ENCODE peak calls at places on chromosomes 6 and 20, in nine cellular contexts. Y is keratinocyte; Q is choroid plexus epithelial cell; I is effector memory CD4-positive, alpha-beta T cell; B is iPS DF 6.9; S is lower lobe of right lung; C is brain microvascular endothelial cell; J is naive thymus-derived CD4-positive, alpha-beta T cell; U is MM.1S. A is an unnamed sample.

GRCh38 chr6:111846511-111847409 is 26.5 kb downstream of the FYN start:
- DNase-seq in Y (no peak), Q (no peak), I (no peak), B (no peak), S (no peak), C (no peak), J (peak; percentile 71), U (no peak), A (peak; percentile 39)

GRCh38 chr6:136326038-136326561 is 36.5 kb upstream of the BCLAF1 start:
- DNase-seq in Y (no peak), Q (peak; percentile 26), I (no peak), B (no peak), S (no peak), C (no peak), J (no peak), U (no peak), A (no peak)

GRCh38 chr20:14853079-14853478 is 515.7 kb upstream of the FLRT3 start:
- DNase-seq in Y (no peak), Q (no peak), I (no peak), B (no peak), S (no peak), C (no peak), J (no peak), U (peak; percentile 45), A (no peak)

GRCh38 chr6:41824571-41825569 is 37.4 kb downstream of the TOMM6 start:
- DNase-seq in Y (no peak), Q (peak; percentile 91), I (no peak), B (no peak), S (no peak), C (peak; percentile 66), J (no peak), U (no peak), A (no peak)

GRCh38 chr20:5191829-5192569 is 65.2 kb downstream of the CDS2 start:
- DNase-seq in Y (peak; percentile 38), Q (peak; percentile 91), I (no peak), B (no peak), S (no peak), C (peak; percentile 60), J (peak; percentile 36), U (peak; percentile 78), A (peak; percentile 56)

GRCh38 chr6:92329416-92329815 is 1089.9 kb downstream of the EPHA7 start:
- DNase-seq in Y (no peak), Q (peak; percentile 40), I (no peak), B (no peak), S (no peak), C (peak; percentile 6), J (no peak), U (no peak), A (no peak)

GRCh38 chr6:78460711-78461110 is 406.6 kb upstream of the IRAK1BP1 start:
- DNase-seq in Y (no peak), Q (no peak), I (no peak), B (no peak), S (no peak), C (no peak), J (no peak), U (no peak), A (no peak)

GRCh38 chr6:112343375-112343774 is 3.8 kb upstream of the RFPL4B start:
- DNase-seq in Y (no peak), Q (no peak), I (no peak), B (no peak), S (no peak), C (no peak), J (no peak), U (no peak), A (no peak)

GRCh38 chr6:107730106-107730505 is 94.0 kb downstream of the SCML4 start:
- DNase-seq in Y (no peak), Q (no peak), I (peak; percentile 25), B (no peak), S (no peak), C (no peak), J (peak; percentile 45), U (no peak), A (no peak)

GRCh38 chr6:10266061-10266460 is 148.8 kb downstream of the TFAP2A start:
- DNase-seq in Y (peak; percentile 68), Q (no peak), I (no peak), B (no peak), S (no peak), C (no peak), J (no peak), U (no peak), A (no peak)

GRCh38 chr6:27514906-27515495 is 42.1 kb upstream of the ZNF184 start:
- DNase-seq in Y (no peak), Q (no peak), I (no peak), B (no peak), S (no peak), C (no peak), J (no peak), U (no peak), A (no peak)

GRCh38 chr6:19413323-19413722 is 423.8 kb upstream of the ID4 start:
- DNase-seq in Y (no peak), Q (peak; percentile 29), I (no peak), B (no peak), S (no peak), C (peak; percentile 28), J (no peak), U (no peak), A (peak; percentile 62)

DNA sequence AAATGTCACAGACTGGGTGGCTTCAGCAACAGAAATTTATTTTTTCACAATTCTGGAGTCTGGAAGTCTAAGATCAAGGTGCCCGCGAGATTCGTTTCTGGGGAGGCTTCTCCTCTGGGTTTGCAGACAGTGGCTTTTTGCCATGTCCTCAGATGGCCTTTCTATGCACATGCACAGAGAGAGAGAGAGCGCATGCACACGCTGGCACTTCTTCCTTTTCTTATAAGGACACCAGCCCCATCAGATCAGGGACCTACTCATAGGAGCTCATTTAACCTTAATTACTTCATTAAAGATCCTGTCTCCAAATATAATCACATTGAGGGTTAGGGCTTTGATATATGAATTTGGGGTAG is 260.7 kb upstream of the PLCB4 start:
- DNase-seq in Y (no peak), Q (no peak), I (no peak), B (no peak), S (no peak), C (no peak), J (no peak), U (no peak), A (peak; percentile 22)
- H3K4me3 ChIP-seq in Y (no peak overlapping the region), Q (no peak overlapping the region), I (no peak overlapping the region), B (no peak overlapping the region), S (no peak overlapping the region), C (no peak overlapping the region), J (no peak overlapping the region), U (no peak overlapping the region), A (no peak overlapping the region)

GRCh38 chr6:156718647-156719394 is 58.4 kb upstream of the ARID1B start:
- DNase-seq in Y (no peak), Q (peak; percentile 70), I (no peak), B (no peak), S (no peak), C (peak; percentile 91), J (no peak), U (no peak), A (peak; percentile 17)

GRCh38 chr6:156719395-156719719 is 57.8 kb upstream of the ARID1B start:
- DNase-seq in Y (no peak), Q (peak; percentile 46), I (peak; percentile 6), B (no peak), S (no peak), C (peak; percentile 25), J (no peak), U (no peak), A (no peak)

GRCh38 chr6:156717542-156717941 is 59.6 kb upstream of the ARID1B start:
- DNase-seq in Y (no peak), Q (no peak), I (no peak), B (no peak), S (no peak), C (no peak), J (no peak), U (no peak), A (no peak)

GRCh38 chr6:156719720-156720563 is 57.2 kb upstream of the ARID1B start:
- DNase-seq in Y (no peak), Q (peak; percentile 98), I (peak; percentile 50), B (no peak), S (peak; percentile 97), C (peak; percentile 94), J (peak; percentile 75), U (peak; percentile 76), A (peak; percentile 96)

GRCh38 chr6:156720739-156721714 is 56.2 kb upstream of the ARID1B start:
- DNase-seq in Y (no peak), Q (peak; percentile 50), I (no peak), B (peak; percentile 71), S (peak; percentile 65), C (peak; percentile 7), J (no peak), U (no peak), A (peak; percentile 15)
- H3K4me3 ChIP-seq in Y (no peak overlapping the region), Q (no peak overlapping the region), I (no peak overlapping the region), B (no peak overlapping the region), S (no peak overlapping the region), C (no peak overlapping the region), J (no peak overlapping the region), U (no peak overlapping the region), A (no peak overlapping the region)

GRCh38 chr6:11380969-11381744 is 148.7 kb upstream of the NEDD9 start:
- DNase-seq in Y (no peak), Q (peak; percentile 47), I (no peak), B (no peak), S (no peak), C (no peak), J (no peak), U (no peak), A (no peak)

GRCh38 chr6:11381801-11382513 is 149.5 kb upstream of the NEDD9 start:
- DNase-seq in Y (no peak), Q (no peak), I (peak; percentile 54), B (no peak), S (peak; percentile 64), C (no peak), J (peak; percentile 80), U (peak; percentile 88), A (no peak)

GRCh38 chr6:11378639-11379038 is 146.2 kb upstream of the NEDD9 start:
- DNase-seq in Y (no peak), Q (peak; percentile 36), I (no peak), B (no peak), S (no peak), C (no peak), J (no peak), U (no peak), A (no peak)

GRCh38 chr6:11379805-11380204 is 147.3 kb upstream of the NEDD9 start:
- DNase-seq in Y (no peak), Q (no peak), I (no peak), B (no peak), S (no peak), C (no peak), J (no peak), U (no peak), A (no peak)

GRCh38 chr6:11380549-11380948 is 148.1 kb upstream of the NEDD9 start:
- DNase-seq in Y (no peak), Q (no peak), I (no peak), B (no peak), S (no peak), C (no peak), J (no peak), U (no peak), A (no peak)
- H3K4me3 ChIP-seq in Y (no peak overlapping the region), Q (no peak overlapping the region), I (no peak overlapping the region), B (no peak overlapping the region), S (peak overlapping the region; percentile 47), C (no peak overlapping the region), J (peak overlapping the region; percentile 70), U (no peak overlapping the region), A (no peak overlapping the region)

DNA sequence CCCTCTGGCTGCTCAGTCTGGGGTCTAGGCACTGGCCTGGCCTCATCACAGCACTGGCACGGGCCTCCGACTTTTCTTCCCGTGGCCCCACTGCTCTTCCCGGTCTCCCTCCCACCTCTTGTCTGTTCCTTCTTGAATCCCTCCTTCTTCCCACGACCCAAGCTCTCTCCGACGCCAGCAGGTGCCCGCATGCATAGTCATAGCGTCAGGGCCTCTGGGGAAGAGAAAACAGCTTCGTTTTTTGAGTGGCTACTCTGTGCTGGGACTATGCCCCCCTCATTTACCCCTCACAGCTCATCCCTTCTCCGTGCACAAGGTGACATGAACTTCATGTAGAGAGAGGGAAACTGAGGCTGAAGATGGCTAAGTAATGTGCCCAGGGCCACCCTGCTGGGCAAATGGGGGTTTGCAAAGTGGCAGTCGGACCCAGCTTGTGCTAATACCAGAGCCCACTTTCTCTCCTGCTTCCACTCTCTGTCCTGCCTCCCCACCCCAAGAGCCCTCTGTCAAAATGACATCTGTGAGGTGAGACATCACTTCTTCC is 59.2 kb downstream of the SYNJ2 start:
- DNase-seq in Y (no peak), Q (peak; percentile 72), I (no peak), B (no peak), S (peak; percentile 34), C (peak; percentile 87), J (no peak), U (no peak), A (no peak)
- H3K4me3 ChIP-seq in Y (no peak overlapping the region), Q (no peak overlapping the region), I (no peak overlapping the region), B (no peak overlapping the region), S (no peak overlapping the region), C (peak overlapping the region; percentile 12), J (no peak overlapping the region), U (no peak overlapping the region), A (no peak overlapping the region)

A was measured in foreskin fibroblast.